ENCODE peak calls at places on chromosome 9, in five cellular contexts. U is epithelial cell of prostate; A is anterior cingulate cortex; W is effector CD4-positive, alpha-beta T cell; C is lower lobe of right lung. K is an unnamed sample.

GRCh38 chr9:106861585-106862114 is 1.3 kb upstream of the ZNF462 start:
- DNase-seq in A (no peak), C (no peak), W (no peak), U (no peak), K (no peak)

GRCh38 chr9:6944093-6944551 is 186.3 kb downstream of the KDM4C start:
- DNase-seq in A (no peak), W (no peak), C (no peak), U (peak; percentile 29), K (no peak)

GRCh38 chr9:137632432-137633161 is 13.8 kb downstream of the EHMT1 start:
- DNase-seq in W (no peak), A (no peak), U (no peak), C (peak; percentile 23), K (no peak)

GRCh38 chr9:28782630-28783029 is 1209.3 kb upstream of the C9orf72 start:
- DNase-seq in A (no peak), U (peak; percentile 60), W (no peak), C (no peak), K (no peak)

GRCh38 chr9:99903393-99903792 is 3.1 kb upstream of the STX17 start:
- DNase-seq in W (no peak), A (no peak), C (no peak), U (no peak), K (no peak)

GRCh38 chr9:96253059-96253696 is 48.8 kb downstream of the HSD17B3 start:
- DNase-seq in C (no peak), W (no peak), A (no peak), U (no peak), K (no peak)

GRCh38 chr9:93011114-93011513 is 47.4 kb upstream of the SUSD3 start:
- DNase-seq in W (no peak), C (no peak), A (no peak), U (no peak), K (no peak)

GRCh38 chr9:82117025-82117424 is 128.5 kb downstream of the SPATA31D1 start:
- DNase-seq in W (no peak), C (no peak), A (peak; percentile 26), U (no peak), K (no peak)

GRCh38 chr9:115595951-115596742 is 478.2 kb upstream of the TNC start:
- DNase-seq in C (no peak), A (no peak), U (no peak), W (no peak), K (no peak)

GRCh38 chr9:107260437-107261081 is 22.5 kb upstream of the RAD23B start:
- DNase-seq in W (no peak), C (no peak), U (no peak), A (no peak), K (no peak)

GRCh38 chr9:137227853-137228514 is 682 bp downstream of the RNF224 start:
- DNase-seq in A (no peak), W (no peak), U (no peak), C (no peak), K (no peak)

GRCh38 chr9:75930766-75931311 is 40.4 kb downstream of the PCSK5 start:
- DNase-seq in U (no peak), A (no peak), C (peak; percentile 77), W (no peak), K (no peak)

GRCh38 chr9:132489536-132489935 is 79.5 kb downstream of the CFAP77 start:
- DNase-seq in C (no peak), U (no peak), W (no peak), A (no peak), K (no peak)

GRCh38 chr9:78472111-78472510 is 175.2 kb downstream of the PSAT1 start:
- DNase-seq in W (no peak), U (no peak), C (no peak), A (no peak), K (no peak)

GRCh38 chr9:127307802-127308201 is 43.2 kb downstream of the GARNL3 start:
- DNase-seq in C (no peak), A (no peak), W (no peak), U (no peak), K (no peak)

GRCh38 chr9:92983984-92984589 is 36.8 kb downstream of the FGD3 start:
- DNase-seq in U (no peak), C (no peak), W (no peak), A (no peak), K (no peak)

GRCh38 chr9:91777437-91777836 is 172.6 kb downstream of the ROR2 start:
- DNase-seq in C (no peak), W (no peak), A (no peak), U (no peak), K (no peak)

GRCh38 chr9:128912270-128912853 is 8.4 kb upstream of the PHYHD1 start:
- DNase-seq in U (peak; percentile 95), A (no peak), W (no peak), C (peak; percentile 69), K (no peak)

GRCh38 chr9:116278326-116278725 is 124.7 kb downstream of the PAPPA start:
- DNase-seq in U (no peak), W (no peak), C (no peak), A (no peak), K (no peak)

GRCh38 chr9:133897675-133898074 is 94.4 kb downstream of the VAV2 start:
- DNase-seq in W (no peak), U (no peak), A (no peak), C (no peak), K (no peak)

GRCh38 chr9:77210116-77210515 is 32.8 kb downstream of the VPS13A start:
- DNase-seq in W (no peak), C (no peak), A (no peak), U (no peak), K (no peak)

GRCh38 chr9:72131206-72131605 is 18.0 kb upstream of the GDA start:
- DNase-seq in C (no peak), U (no peak), W (no peak), A (no peak), K (no peak)

GRCh38 chr9:124708633-124709032 is 62.5 kb downstream of the NR6A1 start:
- DNase-seq in C (no peak), A (no peak), U (no peak), W (no peak), K (no peak)

GRCh38 chr9:132162764-132163456 is 1.1 kb downstream of the NTNG2 start:
- DNase-seq in W (no peak), U (no peak), C (no peak), A (no peak), K (no peak)

GRCh38 chr9:121839726-121840500 is 188.5 kb downstream of the DAB2IP start:
- DNase-seq in W (no peak), A (no peak), C (no peak), U (no peak), K (no peak)

GRCh38 chr9:4080889-4081548 is 218.8 kb downstream of the GLIS3 start:
- DNase-seq in A (no peak), U (no peak), W (no peak), C (no peak), K (no peak)

GRCh38 chr9:130883479-130883878 is 13.1 kb downstream of the QRFP start:
- DNase-seq in W (no peak), U (no peak), C (no peak), A (no peak), K (no peak)